ENCODE peak calls at places on chromosome 20, in four cellular contexts. One of them, this sample, is unnamed.

GRCh38 chr20:14337400-14338171 is at the start of gene FLRT3:
- DNase-seq in pancreas: peak; percentile 66
- DNase-seq in H7: peak; percentile 28
- DNase-seq in effector memory CD4-positive, alpha-beta T cell: no peak
- DNase-seq in this sample: peak; percentile 47

GRCh38 chr20:43188234-43188653 is 1.5 kb downstream of the PTPRT start:
- DNase-seq in effector memory CD4-positive, alpha-beta T cell: no peak
- DNase-seq in H7: no peak
- DNase-seq in pancreas: no peak
- DNase-seq in this sample: no peak

GRCh38 chr20:19903168-19903676 is 113.9 kb upstream of the NAA20 start:
- DNase-seq in effector memory CD4-positive, alpha-beta T cell: no peak
- DNase-seq in H7: no peak
- DNase-seq in pancreas: no peak
- DNase-seq in this sample: no peak

GRCh38 chr20:50636601-50637539 is 54.5 kb downstream of the RIPOR3 start:
- DNase-seq in pancreas: no peak
- DNase-seq in H7: no peak
- DNase-seq in effector memory CD4-positive, alpha-beta T cell: no peak
- DNase-seq in this sample: no peak

GRCh38 chr20:19593762-19594161 is 164.3 kb upstream of the RIN2 start:
- DNase-seq in effector memory CD4-positive, alpha-beta T cell: no peak
- DNase-seq in pancreas: no peak
- DNase-seq in H7: no peak
- DNase-seq in this sample: no peak

GRCh38 chr20:32820000-32820697 is 395 bp downstream of the MAPRE1 start:
- DNase-seq in pancreas: peak; percentile 83
- DNase-seq in effector memory CD4-positive, alpha-beta T cell: peak; percentile 75
- DNase-seq in H7: peak; percentile 96
- DNase-seq in this sample: peak; percentile 23

GRCh38 chr20:45181639-45182038 is 6.9 kb downstream of the PI3 start:
- DNase-seq in H7: no peak
- DNase-seq in effector memory CD4-positive, alpha-beta T cell: no peak
- DNase-seq in pancreas: no peak
- DNase-seq in this sample: no peak

GRCh38 chr20:49381558-49382493 is 100.6 kb downstream of the KCNB1 start:
- DNase-seq in H7: no peak
- DNase-seq in pancreas: peak; percentile 93
- DNase-seq in effector memory CD4-positive, alpha-beta T cell: no peak
- DNase-seq in this sample: peak; percentile 79

GRCh38 chr20:13285408-13285807 is 64.3 kb downstream of the ISM1 start:
- DNase-seq in pancreas: no peak
- DNase-seq in H7: no peak
- DNase-seq in effector memory CD4-positive, alpha-beta T cell: no peak
- DNase-seq in this sample: no peak

GRCh38 chr20:9392892-9393857 is 121.2 kb upstream of the LAMP5 start:
- DNase-seq in H7: peak; percentile 79
- DNase-seq in effector memory CD4-positive, alpha-beta T cell: no peak
- DNase-seq in pancreas: peak; percentile 33
- DNase-seq in this sample: peak; percentile 81

GRCh38 chr20:25669826-25670422 is 26.7 kb downstream of the ZNF337 start:
- DNase-seq in H7: peak; percentile 55
- DNase-seq in pancreas: no peak
- DNase-seq in effector memory CD4-positive, alpha-beta T cell: no peak
- DNase-seq in this sample: no peak

GRCh38 chr20:45368221-45368980 is 5.4 kb downstream of the SYS1 start:
- DNase-seq in pancreas: no peak
- DNase-seq in effector memory CD4-positive, alpha-beta T cell: no peak
- DNase-seq in H7: no peak
- DNase-seq in this sample: no peak

GRCh38 chr20:42193119-42193518 is 574.9 kb upstream of the CHD6 start:
- DNase-seq in pancreas: no peak
- DNase-seq in effector memory CD4-positive, alpha-beta T cell: no peak
- DNase-seq in H7: no peak
- DNase-seq in this sample: no peak

GRCh38 chr20:4068708-4069107 is 53.4 kb upstream of the RNF24 start:
- DNase-seq in pancreas: no peak
- DNase-seq in effector memory CD4-positive, alpha-beta T cell: no peak
- DNase-seq in H7: no peak
- DNase-seq in this sample: no peak

GRCh38 chr20:51624157-51624731 is 81.7 kb upstream of the NFATC2 start:
- DNase-seq in pancreas: peak; percentile 47
- DNase-seq in H7: peak; percentile 89
- DNase-seq in effector memory CD4-positive, alpha-beta T cell: peak; percentile 18
- DNase-seq in this sample: no peak

GRCh38 chr20:40508821-40509220 is 180.2 kb downstream of the MAFB start:
- DNase-seq in effector memory CD4-positive, alpha-beta T cell: no peak
- DNase-seq in H7: no peak
- DNase-seq in pancreas: no peak
- DNase-seq in this sample: no peak

GRCh38 chr20:11394145-11394833 is 523.4 kb upstream of the BTBD3 start:
- DNase-seq in H7: no peak
- DNase-seq in pancreas: no peak
- DNase-seq in effector memory CD4-positive, alpha-beta T cell: no peak
- DNase-seq in this sample: no peak

GRCh38 chr20:39800548-39800947 is 838.4 kb downstream of the DHX35 start:
- DNase-seq in H7: no peak
- DNase-seq in pancreas: no peak
- DNase-seq in effector memory CD4-positive, alpha-beta T cell: no peak
- DNase-seq in this sample: no peak

GRCh38 chr20:13243826-13244376 is 22.8 kb downstream of the ISM1 start:
- DNase-seq in H7: no peak
- DNase-seq in effector memory CD4-positive, alpha-beta T cell: no peak
- DNase-seq in pancreas: no peak
- DNase-seq in this sample: no peak

GRCh38 chr20:24913076-24913628 is 35.9 kb upstream of the CST7 start:
- DNase-seq in pancreas: no peak
- DNase-seq in H7: no peak
- DNase-seq in effector memory CD4-positive, alpha-beta T cell: no peak
- DNase-seq in this sample: no peak

GRCh38 chr20:3045042-3045815 is 623 bp upstream of the MRPS26 start:
- DNase-seq in H7: no peak
- DNase-seq in pancreas: peak; percentile 80
- DNase-seq in effector memory CD4-positive, alpha-beta T cell: no peak
- DNase-seq in this sample: peak; percentile 85

GRCh38 chr20:58084566-58084965 is 143.9 kb downstream of the ANKRD60 start:
- DNase-seq in pancreas: no peak
- DNase-seq in effector memory CD4-positive, alpha-beta T cell: no peak
- DNase-seq in H7: no peak
- DNase-seq in this sample: no peak

GRCh38 chr20:51636123-51636522 is 93.6 kb upstream of the NFATC2 start:
- DNase-seq in effector memory CD4-positive, alpha-beta T cell: no peak
- DNase-seq in H7: no peak
- DNase-seq in pancreas: no peak
- DNase-seq in this sample: no peak

GRCh38 chr20:12171927-12172581 is 254.4 kb downstream of the BTBD3 start:
- DNase-seq in H7: no peak
- DNase-seq in pancreas: no peak
- DNase-seq in effector memory CD4-positive, alpha-beta T cell: no peak
- DNase-seq in this sample: no peak

GRCh38 chr20:54015496-54015895 is 54.9 kb downstream of the BCAS1 start:
- DNase-seq in effector memory CD4-positive, alpha-beta T cell: no peak
- DNase-seq in H7: no peak
- DNase-seq in pancreas: no peak
- DNase-seq in this sample: no peak

GRCh38 chr20:46243707-46244628 is 64.3 kb downstream of the CDH22 start:
- DNase-seq in pancreas: no peak
- DNase-seq in H7: peak; percentile 34
- DNase-seq in effector memory CD4-positive, alpha-beta T cell: no peak
- DNase-seq in this sample: no peak

GRCh38 chr20:44706371-44707258 is 8.6 kb upstream of the CCN5 start:
- DNase-seq in effector memory CD4-positive, alpha-beta T cell: no peak
- DNase-seq in H7: peak; percentile 19
- DNase-seq in pancreas: no peak
- DNase-seq in this sample: no peak

GRCh38 chr20:61292391-61292790 is 40.3 kb downstream of the CDH4 start:
- DNase-seq in H7: no peak
- DNase-seq in effector memory CD4-positive, alpha-beta T cell: no peak
- DNase-seq in pancreas: no peak
- DNase-seq in this sample: no peak

GRCh38 chr20:50969416-50969815 is 10.8 kb downstream of the MOCS3 start:
- DNase-seq in pancreas: no peak
- DNase-seq in H7: no peak
- DNase-seq in effector memory CD4-positive, alpha-beta T cell: no peak
- DNase-seq in this sample: no peak

GRCh38 chr20:33291830-33292355 is 8.9 kb downstream of the BPIFB1 start:
- DNase-seq in pancreas: peak; percentile 60
- DNase-seq in effector memory CD4-positive, alpha-beta T cell: peak; percentile 37
- DNase-seq in H7: peak; percentile 90
- DNase-seq in this sample: peak; percentile 47

GRCh38 chr20:39885975-39886649 is 802.9 kb downstream of the MAFB start:
- DNase-seq in effector memory CD4-positive, alpha-beta T cell: no peak
- DNase-seq in pancreas: peak; percentile 30
- DNase-seq in H7: peak; percentile 22
- DNase-seq in this sample: no peak

GRCh38 chr20:24470782-24471582 is 1.6 kb downstream of the SYNDIG1 start:
- DNase-seq in pancreas: no peak
- DNase-seq in H7: peak; percentile 78
- DNase-seq in effector memory CD4-positive, alpha-beta T cell: no peak
- DNase-seq in this sample: peak; percentile 60

GRCh38 chr20:43537921-43538854 is 20.6 kb upstream of the SGK2 start:
- DNase-seq in pancreas: peak; percentile 77
- DNase-seq in effector memory CD4-positive, alpha-beta T cell: no peak
- DNase-seq in H7: peak; percentile 81
- DNase-seq in this sample: peak; percentile 78

GRCh38 chr20:48294196-48294595 is 508.9 kb upstream of the SULF2 start:
- DNase-seq in H7: no peak
- DNase-seq in pancreas: no peak
- DNase-seq in effector memory CD4-positive, alpha-beta T cell: no peak
- DNase-seq in this sample: no peak

GRCh38 chr20:58349586-58349985 is 39.4 kb upstream of the VAPB start:
- DNase-seq in effector memory CD4-positive, alpha-beta T cell: no peak
- DNase-seq in pancreas: no peak
- DNase-seq in H7: no peak
- DNase-seq in this sample: no peak

GRCh38 chr20:24647713-24648112 is 178.3 kb downstream of the SYNDIG1 start:
- DNase-seq in pancreas: no peak
- DNase-seq in effector memory CD4-positive, alpha-beta T cell: no peak
- DNase-seq in H7: no peak
- DNase-seq in this sample: no peak

GRCh38 chr20:49567421-49568256 is at the start of gene PTGIS:
- DNase-seq in effector memory CD4-positive, alpha-beta T cell: no peak
- DNase-seq in pancreas: no peak
- DNase-seq in H7: peak; percentile 93
- DNase-seq in this sample: no peak

GRCh38 chr20:34367155-34367554 is 4.1 kb downstream of the ITCH start:
- DNase-seq in pancreas: no peak
- DNase-seq in H7: no peak
- DNase-seq in effector memory CD4-positive, alpha-beta T cell: no peak
- DNase-seq in this sample: no peak

GRCh38 chr20:34365765-34366213 is 2.7 kb downstream of the ITCH start:
- DNase-seq in effector memory CD4-positive, alpha-beta T cell: no peak
- DNase-seq in pancreas: no peak
- DNase-seq in H7: no peak
- DNase-seq in this sample: no peak

GRCh38 chr20:34364013-34364382 is 925 bp downstream of the ITCH start:
- DNase-seq in H7: no peak
- DNase-seq in effector memory CD4-positive, alpha-beta T cell: no peak
- DNase-seq in pancreas: no peak
- DNase-seq in this sample: no peak

GRCh38 chr20:34363062-34364012 is at the start of gene ITCH:
- DNase-seq in effector memory CD4-positive, alpha-beta T cell: peak; percentile 84
- DNase-seq in H7: peak; percentile 97
- DNase-seq in pancreas: peak; percentile 95
- DNase-seq in this sample: peak; percentile 94

DNA sequence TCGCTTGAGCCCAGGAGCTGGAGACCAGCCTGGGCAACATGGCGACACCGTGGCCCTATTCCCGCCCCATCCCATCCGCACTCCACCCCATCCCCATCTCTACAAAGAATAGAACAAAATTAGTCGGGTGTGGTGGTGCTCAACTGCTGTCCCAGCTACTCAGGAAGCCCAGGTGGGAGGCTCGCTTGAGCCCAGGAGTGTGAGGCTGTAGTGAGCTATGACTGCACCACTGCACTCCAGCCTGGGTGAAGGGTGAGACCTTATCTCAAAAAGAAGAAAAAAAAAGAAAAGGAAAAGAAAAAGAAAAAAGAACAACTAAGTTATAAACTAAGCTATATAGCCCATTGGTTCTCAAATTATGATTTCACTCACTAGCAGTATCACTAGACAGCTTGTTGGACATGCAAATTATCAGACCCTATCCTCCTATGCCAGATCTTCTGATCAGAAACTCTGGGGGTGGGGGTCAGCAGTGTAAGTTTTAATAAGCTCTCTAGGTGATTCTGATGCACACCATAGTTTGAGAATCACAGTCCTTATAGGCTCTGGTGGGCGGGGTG is 491 bp upstream of the ITCH start:
- DNase-seq in effector memory CD4-positive, alpha-beta T cell: no peak
- DNase-seq in pancreas: no peak
- DNase-seq in H7: no peak
- DNase-seq in this sample: no peak
- H3K4me3 ChIP-seq in effector memory CD4-positive, alpha-beta T cell: peak overlapping the region; percentile 95
- H3K4me3 ChIP-seq in pancreas: no peak overlapping the region
- H3K4me3 ChIP-seq in H7: no peak overlapping the region
- H3K4me3 ChIP-seq in this sample: peak overlapping the region; percentile 93

GRCh38 chr20:23126281-23127061 is 40.3 kb upstream of the CD93 start:
- DNase-seq in effector memory CD4-positive, alpha-beta T cell: no peak
- DNase-seq in H7: no peak
- DNase-seq in pancreas: no peak
- DNase-seq in this sample: no peak
- H3K4me3 ChIP-seq in effector memory CD4-positive, alpha-beta T cell: no peak overlapping the region
- H3K4me3 ChIP-seq in H7: no peak overlapping the region
- H3K4me3 ChIP-seq in pancreas: no peak overlapping the region
- H3K4me3 ChIP-seq in this sample: no peak overlapping the region

DNA sequence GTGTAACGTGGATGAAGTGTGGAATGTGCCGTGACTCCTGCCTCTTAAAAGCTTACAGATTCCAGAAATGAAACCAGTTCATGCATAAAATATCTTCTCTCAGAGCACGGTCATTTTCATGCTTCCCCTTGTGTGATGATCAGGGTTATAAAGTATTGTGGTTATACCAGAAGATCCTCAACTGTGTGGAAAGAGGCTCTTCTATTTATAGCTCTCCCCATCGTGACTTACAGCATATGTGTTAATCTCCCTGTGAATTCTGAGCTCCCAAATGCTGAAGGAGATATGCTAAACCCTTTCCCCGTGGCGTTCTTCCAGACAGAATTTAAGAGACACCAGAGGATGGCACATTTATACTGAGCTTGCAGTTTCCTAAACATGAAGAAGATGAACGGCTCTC is 158.8 kb downstream of the CDH26 start:
- DNase-seq in effector memory CD4-positive, alpha-beta T cell: no peak
- DNase-seq in H7: no peak
- DNase-seq in pancreas: no peak
- DNase-seq in this sample: no peak
- H3K4me3 ChIP-seq in effector memory CD4-positive, alpha-beta T cell: no peak overlapping the region
- H3K4me3 ChIP-seq in H7: no peak overlapping the region
- H3K4me3 ChIP-seq in pancreas: no peak overlapping the region
- H3K4me3 ChIP-seq in this sample: no peak overlapping the region

GRCh38 chr20:62860924-62861691 is 514 bp downstream of the TCFL5 start:
- DNase-seq in H7: peak; percentile 88
- DNase-seq in pancreas: peak; percentile 63
- DNase-seq in effector memory CD4-positive, alpha-beta T cell: peak; percentile 32
- DNase-seq in this sample: no peak
- H3K4me3 ChIP-seq in H7: peak overlapping the region; percentile 65
- H3K4me3 ChIP-seq in pancreas: no peak overlapping the region
- H3K4me3 ChIP-seq in effector memory CD4-positive, alpha-beta T cell: no peak overlapping the region
- H3K4me3 ChIP-seq in this sample: peak overlapping the region; percentile 59

This sample was measured in dorsolateral prefrontal cortex.